ENCODE peak calls at places on chromosomes 4 and X, in five cellular contexts. G is K562, M is substantia nigra, P is upper lobe of left lung, J is NCI-H146. O is an unnamed sample.

GRCh38 chrX:1134976-1135375 is 77.5 kb downstream of the CRLF2 start:
- DNase-seq in P (peak; percentile 10), G (no peak), M (no peak), J (no peak), O (no peak)

GRCh38 chr4:73726000-73726399 is 14.4 kb upstream of the CXCL8 start:
- DNase-seq in M (no peak), G (no peak), J (no peak), P (no peak), O (peak; percentile 86)

GRCh38 chr4:142818476-142818875 is 27.6 kb downstream of the INPP4B start:
- DNase-seq in M (no peak), J (no peak), G (no peak), P (no peak), O (no peak)

GRCh38 chr4:126238010-126238409 is 923.3 kb downstream of the FAT4 start:
- DNase-seq in G (no peak), P (no peak), J (no peak), M (no peak), O (no peak)

GRCh38 chrX:141879616-141880015 is 24.1 kb upstream of the MAGEC1 start:
- DNase-seq in P (no peak), J (peak; percentile 25), G (no peak), M (no peak), O (no peak)

GRCh38 chrX:11944486-11944885 is 186.4 kb downstream of the MSL3 start:
- DNase-seq in M (no peak), J (peak; percentile 65), G (peak; percentile 7), P (no peak), O (peak; percentile 34)

GRCh38 chrX:2391869-2392606 is 108.7 kb downstream of the DHRSX start:
- DNase-seq in J (no peak), M (no peak), G (no peak), P (no peak), O (peak; percentile 96)

GRCh38 chr4:89755210-89755609 is 81.8 kb downstream of the SNCA start:
- DNase-seq in M (no peak), G (no peak), P (no peak), J (no peak), O (no peak)

GRCh38 chrX:136725446-136726104 is 55.2 kb downstream of the ARHGEF6 start:
- DNase-seq in P (no peak), G (no peak), J (no peak), M (no peak), O (peak; percentile 16)

GRCh38 chr4:5365071-5366008 is 314.1 kb downstream of the STK32B start:
- DNase-seq in G (no peak), P (no peak), M (no peak), J (no peak), O (peak; percentile 74)

GRCh38 chrX:39728025-39728424 is 369.7 kb downstream of the BCOR start:
- DNase-seq in G (no peak), M (no peak), P (no peak), J (no peak), O (no peak)

GRCh38 chr4:80324171-80324570 is 11.4 kb upstream of the CFAP299 start:
- DNase-seq in G (no peak), P (no peak), M (no peak), J (no peak), O (no peak)

GRCh38 chrX:103730147-103730546 is 19.4 kb downstream of the TMEM31 start:
- DNase-seq in P (no peak), M (no peak), G (no peak), J (no peak), O (no peak)

GRCh38 chrX:49037883-49038475 is 5.2 kb downstream of the TFE3 start:
- DNase-seq in G (peak; percentile 44), J (no peak), M (no peak), P (no peak), O (no peak)

GRCh38 chr4:80263541-80264351 is 2.7 kb upstream of the FGF5 start:
- DNase-seq in M (no peak), P (no peak), G (no peak), J (no peak), O (no peak)

GRCh38 chrX:39149761-39150160 is 348.5 kb downstream of the MID1IP1 start:
- DNase-seq in G (peak; percentile 62), J (peak; percentile 52), P (peak; percentile 79), M (peak; percentile 21), O (no peak)

GRCh38 chr4:41661447-41662076 is 87.0 kb downstream of the PHOX2B start:
- DNase-seq in G (peak; percentile 56), J (peak; percentile 3), M (peak; percentile 9), P (peak; percentile 41), O (no peak)

GRCh38 chrX:925652-926061 is 286.8 kb downstream of the CRLF2 start:
- DNase-seq in G (no peak), P (no peak), J (no peak), M (no peak), O (no peak)

GRCh38 chr4:89509708-89510269 is 202.2 kb upstream of the GPRIN3 start:
- DNase-seq in P (no peak), J (no peak), M (no peak), G (no peak), O (peak; percentile 44)

GRCh38 chr4:112099701-112100289 is 45.5 kb upstream of the FAM241A start:
- DNase-seq in G (peak; percentile 51), M (no peak), J (peak; percentile 2), P (no peak), O (peak; percentile 22)

GRCh38 chr4:126354784-126355183 is 1040.0 kb downstream of the FAT4 start:
- DNase-seq in P (no peak), M (no peak), G (no peak), J (no peak), O (no peak)

GRCh38 chrX:39308126-39308525 is 506.9 kb downstream of the MID1IP1 start:
- DNase-seq in M (no peak), J (no peak), G (no peak), P (no peak), O (no peak)

GRCh38 chr4:22348410-22348809 is 167.5 kb downstream of the ADGRA3 start:
- DNase-seq in G (no peak), M (no peak), J (no peak), P (no peak), O (no peak)

GRCh38 chr4:21113496-21114213 is 413.4 kb downstream of the PACRGL start:
- DNase-seq in P (no peak), M (no peak), J (no peak), G (no peak), O (peak; percentile 57)

GRCh38 chr4:113901994-113902787 is 77.3 kb downstream of the ARSJ start:
- DNase-seq in P (peak; percentile 73), M (no peak), J (peak; percentile 50), G (no peak), O (no peak)